ENCODE peak calls at places on chromosomes 16 and 17, in six cellular contexts. K is upper lobe of right lung, O is hepatocyte, F is gastrocnemius medialis, U is sigmoid colon, D is A549. C is an unnamed sample.

GRCh38 chr16:81216706-81217105 is 21.8 kb upstream of the BCO1 start:
- DNase-seq in O (no peak), U (no peak), K (no peak), D (no peak), F (no peak), C (no peak)

GRCh38 chr17:79914813-79915740 is 75.8 kb upstream of the CBX4 start:
- DNase-seq in F (no peak), D (no peak), O (no peak), K (no peak), U (no peak), C (no peak)

GRCh38 chr17:32323784-32324590 is 18.0 kb downstream of the C17orf75 start:
- DNase-seq in D (no peak), U (no peak), K (no peak), F (no peak), O (no peak), C (no peak)

GRCh38 chr17:21007646-21008045 is 35.2 kb downstream of the USP22 start:
- DNase-seq in F (no peak), D (no peak), U (no peak), K (peak; percentile 27), O (no peak), C (no peak)

GRCh38 chr16:66473654-66474519 is 46.8 kb downstream of the BEAN1 start:
- DNase-seq in O (no peak), U (peak; percentile 57), F (no peak), K (no peak), D (no peak), C (peak; percentile 62)

GRCh38 chr17:77388384-77389306 is 247.9 kb downstream of the SEC14L1 start:
- DNase-seq in K (no peak), D (no peak), F (no peak), U (no peak), O (no peak), C (no peak)

GRCh38 chr17:49456172-49456965 is 38.7 kb upstream of the NGFR start:
- DNase-seq in O (peak; percentile 74), K (no peak), D (no peak), U (no peak), F (no peak), C (no peak)

GRCh38 chr17:77083547-77083946 is 57.2 kb upstream of the SEC14L1 start:
- DNase-seq in F (no peak), D (no peak), K (no peak), O (no peak), U (no peak), C (no peak)

GRCh38 chr17:48997103-48997826 is at the start of gene IGF2BP1:
- DNase-seq in O (peak; percentile 88), K (no peak), F (no peak), U (no peak), D (peak; percentile 88), C (peak; percentile 65)

GRCh38 chr17:38552343-38552742 is 53.4 kb downstream of the SRCIN1 start:
- DNase-seq in U (no peak), O (no peak), F (no peak), K (no peak), D (no peak), C (no peak)

GRCh38 chr17:70857351-70857750 is 688.0 kb downstream of the KCNJ2 start:
- DNase-seq in K (no peak), F (no peak), D (no peak), U (no peak), O (no peak), C (no peak)

GRCh38 chr16:67915831-67916723 is 15.6 kb downstream of the CTRL start:
- DNase-seq in U (no peak), D (no peak), K (no peak), O (peak; percentile 53), F (peak; percentile 41), C (no peak)

GRCh38 chr17:61324540-61324868 is 75.1 kb upstream of the TBX2 start:
- DNase-seq in U (no peak), O (no peak), K (no peak), D (no peak), F (no peak), C (no peak)

GRCh38 chr17:61996916-61997605 is 68.0 kb downstream of the MED13 start:
- DNase-seq in D (no peak), O (no peak), U (no peak), F (no peak), K (no peak), C (no peak)

GRCh38 chr16:71448274-71448866 is 6.5 kb upstream of the TLE7 start:
- DNase-seq in U (no peak), F (no peak), K (no peak), O (no peak), D (no peak), C (no peak)

DNA sequence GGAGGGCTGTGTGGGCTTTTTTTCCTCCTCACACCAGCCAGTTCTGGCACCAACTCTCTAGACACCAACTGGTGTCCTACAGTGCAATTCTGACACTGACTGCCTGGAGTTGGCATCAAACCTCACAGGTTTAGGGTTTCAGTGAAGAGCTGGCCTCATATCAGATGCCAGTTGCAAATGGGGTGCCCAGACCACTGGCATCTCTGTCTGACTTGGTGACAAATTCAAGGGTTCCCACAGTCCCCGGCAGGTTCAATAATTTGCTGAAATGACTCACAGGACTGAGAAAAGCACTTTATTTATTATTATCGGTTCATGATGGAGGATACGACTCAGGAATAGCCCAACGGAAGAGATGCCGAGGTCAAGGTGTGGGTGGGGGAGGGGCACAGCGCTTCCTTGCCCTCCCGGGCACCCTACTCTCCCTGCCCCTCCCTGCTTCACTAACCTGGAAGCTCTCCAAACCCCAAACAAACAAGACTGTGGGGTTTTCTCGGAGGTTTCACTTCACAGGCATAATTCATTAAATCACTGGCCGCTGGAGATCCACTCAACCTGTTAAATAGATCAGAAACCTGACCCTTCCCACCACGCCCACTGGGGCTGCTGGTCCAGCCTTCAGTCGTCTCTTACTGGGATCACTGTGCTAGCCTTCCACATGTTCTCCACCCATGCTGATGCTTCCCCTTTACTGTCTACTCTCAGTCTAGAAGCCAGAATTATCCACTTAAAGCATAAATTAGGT is 1.7 kb upstream of the NLRP1 start:
- DNase-seq in U (no peak), O (no peak), K (no peak), D (no peak), F (no peak), C (no peak)
- TF ChIP-seq CTCF in U (no peak), O (no peak), K (no peak), D (no peak), F (no peak), C (no peak)

DNA sequence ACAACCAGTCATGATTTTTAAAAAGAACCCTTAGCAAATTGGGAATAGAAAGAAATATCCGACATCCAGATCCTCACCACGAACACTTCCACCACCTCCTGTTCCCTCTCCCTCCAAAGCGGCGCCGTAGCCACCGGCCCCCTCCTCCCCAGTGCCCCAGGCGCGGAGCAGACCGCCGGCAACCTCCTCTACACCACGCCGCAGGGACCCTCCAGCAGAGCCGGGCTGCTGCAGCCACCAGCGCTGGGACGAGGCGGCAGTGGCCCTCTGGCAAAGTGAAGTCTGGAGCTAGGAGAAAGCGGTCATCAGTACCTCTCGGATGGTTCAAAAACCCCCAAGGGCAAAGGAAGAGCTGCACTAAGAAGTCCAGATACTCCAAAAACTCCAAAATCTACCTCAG is 41.4 kb upstream of the SLFN13 start:
- DNase-seq in F (no peak), D (no peak), O (no peak), K (no peak), U (no peak), C (no peak)
- H3K27ac ChIP-seq in F (no peak overlapping the region), D (no peak overlapping the region), O (no peak overlapping the region), K (no peak overlapping the region), U (no peak overlapping the region), C (no peak overlapping the region)

GRCh38 chr17:74921769-74922168 is 1.3 kb downstream of the USH1G start:
- DNase-seq in K (no peak), O (peak; percentile 3), D (no peak), F (no peak), U (no peak), C (no peak)

GRCh38 chr17:74922172-74922571 is 883 bp downstream of the USH1G start:
- DNase-seq in O (peak; percentile 4), U (no peak), F (no peak), D (no peak), K (no peak), C (no peak)

GRCh38 chr17:74924250-74924948 is at the start of gene OTOP2:
- DNase-seq in K (peak; percentile 71), F (peak; percentile 12), U (no peak), D (no peak), O (peak; percentile 16), C (no peak)

GRCh38 chr17:74923538-74924249 is 379 bp upstream of the OTOP2 start:
- DNase-seq in F (peak; percentile 14), O (peak; percentile 81), D (peak; percentile 92), K (peak; percentile 90), U (no peak), C (no peak)

DNA sequence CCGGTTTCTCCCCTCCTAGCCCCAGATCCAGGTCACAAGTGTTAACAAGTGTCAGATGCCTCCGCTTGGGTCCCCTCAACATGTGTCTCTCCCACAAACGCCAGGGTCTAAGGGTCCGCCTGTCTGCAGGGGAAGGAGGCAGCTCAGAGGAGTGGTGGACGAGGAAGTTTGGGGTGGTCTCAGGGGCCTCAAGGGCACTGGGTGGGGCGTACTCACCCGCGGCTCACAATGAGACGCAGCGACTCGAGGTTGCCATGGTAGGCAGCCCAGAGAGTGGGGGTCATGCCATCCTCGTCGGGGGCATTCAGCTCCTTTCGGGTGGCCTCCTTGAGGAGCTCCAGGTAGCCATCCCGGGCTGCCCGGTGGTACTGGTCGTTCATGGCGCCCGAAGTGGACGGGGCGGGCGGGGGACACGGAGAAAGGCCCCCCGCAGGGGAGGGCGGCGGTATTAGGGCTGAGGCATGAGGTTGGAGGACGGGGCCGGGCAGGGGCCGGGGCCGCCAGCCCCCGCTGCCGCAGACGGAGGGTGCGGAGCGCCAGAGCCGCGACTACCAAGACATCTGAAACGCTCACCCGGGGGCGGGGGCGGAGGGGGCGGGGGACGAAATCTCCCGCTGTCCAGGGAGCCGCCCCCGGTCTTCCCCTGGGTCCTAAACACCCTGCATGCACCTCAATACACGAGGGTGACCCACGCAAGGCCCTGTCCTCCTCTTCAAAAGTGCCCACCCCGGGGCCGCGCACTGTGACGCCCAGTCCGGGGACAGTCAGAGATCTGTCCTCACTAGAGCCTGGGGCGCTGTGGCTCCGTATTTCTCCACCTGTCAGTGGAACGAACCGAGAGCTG is at the start of gene USH1G:
- DNase-seq in U (no peak), O (peak; percentile 32), K (no peak), D (no peak), F (no peak), C (no peak)
- H3K4me3 ChIP-seq in U (peak within 1 kb of the TSS; percentile 38), O (peak within 1 kb of the TSS; percentile 52), K (peak within 1 kb of the TSS; percentile 38), D (peak within 1 kb of the TSS; percentile 46), F (peak within 1 kb of the TSS; percentile 54), C (peak within 1 kb of the TSS; percentile 62)

DNA sequence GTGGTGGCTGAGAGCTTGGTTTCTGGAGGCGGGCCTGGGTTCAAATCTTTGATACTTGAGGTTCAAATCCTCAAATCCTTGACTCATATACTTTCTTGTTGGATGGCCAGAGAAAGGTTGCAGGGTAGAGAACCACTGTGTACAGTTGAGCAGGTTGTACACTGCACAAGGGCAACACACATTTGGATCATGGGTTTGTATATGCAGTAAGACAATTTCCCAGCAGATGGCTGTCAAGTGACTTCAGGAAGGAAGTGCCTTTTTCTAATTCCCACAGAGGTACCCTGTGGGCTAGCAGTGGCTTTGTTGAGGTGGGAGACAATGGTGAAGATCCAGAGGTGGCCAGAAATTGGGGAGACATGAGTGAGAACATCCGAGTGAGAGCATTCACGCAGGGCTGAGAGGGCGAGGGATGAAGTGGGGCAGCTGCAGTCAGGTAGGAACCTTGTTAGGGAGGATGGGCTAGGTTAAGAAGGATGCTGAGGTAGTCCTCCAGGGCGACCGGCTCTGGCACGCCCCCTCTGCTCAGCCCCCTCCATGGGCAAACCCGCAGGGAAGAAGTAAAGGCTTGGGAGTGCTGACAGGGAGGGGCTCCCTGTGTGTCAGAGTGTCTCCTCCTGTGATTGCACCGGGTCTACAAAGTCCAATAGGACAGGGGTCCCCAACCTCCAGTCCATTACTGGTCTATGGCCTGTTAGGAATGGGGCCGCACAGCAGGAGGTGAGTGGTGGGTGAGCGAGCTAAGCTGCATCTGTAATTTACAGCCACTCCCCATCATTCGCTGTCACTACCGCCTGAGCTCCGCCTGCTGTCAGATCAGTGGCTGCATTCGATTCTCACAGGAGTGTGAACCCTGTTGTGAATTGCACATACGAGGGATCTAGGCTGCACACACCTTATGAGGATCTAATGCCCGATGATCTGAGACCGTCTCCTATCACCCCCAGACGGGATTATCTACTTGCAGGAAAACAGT is 2.7 kb downstream of the C16orf89 start:
- DNase-seq in K (peak; percentile 57), U (peak; percentile 50), F (no peak), O (no peak), D (no peak), C (no peak)
- TF ChIP-seq CTCF in K (no peak), U (no peak), F (no peak), O (no peak), D (no peak), C (no peak)

C was measured in coronary artery.